ENCODE peak calls at places on chromosomes 6 and 20, in six cellular contexts. K is tibial nerve, A is left lung, T is AG09309, X is OCI-LY7, I is stomach. R is an unnamed sample.

GRCh38 chr20:5718896-5719595 is 31.2 kb upstream of the SHLD1 start:
- DNase-seq in I (no peak), X (no peak), T (no peak), K (no peak), A (no peak), R (no peak)

GRCh38 chr20:1490643-1491042 is 577 bp downstream of the SIRPB2 start:
- DNase-seq in K (no peak), I (no peak), X (no peak), T (no peak), A (no peak), R (peak)

GRCh38 chr20:53872561-53873248 is 197.7 kb downstream of the BCAS1 start:
- DNase-seq in A (no peak), I (no peak), X (peak), K (no peak), T (no peak), R (peak)

GRCh38 chr20:4102381-4102780 is 87.0 kb upstream of the RNF24 start:
- DNase-seq in A (no peak), K (no peak), T (no peak), I (no peak), X (no peak), R (peak)

GRCh38 chr6:72941263-72941662 is 284.0 kb downstream of the KHDC1L start:
- DNase-seq in K (no peak), X (no peak), T (no peak), A (no peak), I (no peak), R (no peak)

GRCh38 chr6:47665112-47665511 is 33.3 kb upstream of the ADGRF4 start:
- DNase-seq in X (no peak), I (no peak), T (no peak), A (no peak), K (no peak), R (no peak)

GRCh38 chr6:15962449-15962764 is 166.5 kb upstream of the MYLIP start:
- DNase-seq in K (no peak), T (peak), X (peak), I (no peak), A (no peak), R (peak)

GRCh38 chr6:138287144-138287955 is 69.1 kb upstream of the PBOV1 start:
- DNase-seq in A (peak), K (no peak), I (peak), T (no peak), X (peak), R (peak)

GRCh38 chr20:40741507-40742106 is 52.6 kb upstream of the MAFB start:
- DNase-seq in A (peak), X (peak), I (peak), T (no peak), K (peak), R (peak)

GRCh38 chr6:121897337-121897760 is 461.9 kb downstream of the GJA1 start:
- DNase-seq in I (no peak), T (no peak), K (no peak), A (no peak), X (no peak), R (peak)

GRCh38 chr6:104537185-104537584 is 322.5 kb downstream of the HACE1 start:
- DNase-seq in T (no peak), X (no peak), I (no peak), K (no peak), A (no peak), R (no peak)

GRCh38 chr6:161232467-161232866 is 41.4 kb downstream of the AGPAT4 start:
- DNase-seq in K (no peak), T (no peak), A (no peak), X (no peak), I (no peak), R (no peak)

GRCh38 chr20:38893056-38893455 is 33.2 kb upstream of the FAM83D start:
- DNase-seq in X (peak), K (no peak), T (no peak), A (no peak), I (no peak), R (no peak)

GRCh38 chr20:38117635-38118034 is 47.4 kb downstream of the TGM2 start:
- DNase-seq in X (no peak), A (no peak), K (no peak), I (no peak), T (no peak), R (no peak)

GRCh38 chr20:25584905-25585704 is at the start of gene NINL:
- DNase-seq in X (no peak), A (peak), K (no peak), T (no peak), I (peak), R (peak)

GRCh38 chr6:30007132-30007764 is 53.8 kb upstream of the POLR1H start:
- DNase-seq in A (peak), K (no peak), X (no peak), I (peak), T (no peak), R (no peak)

GRCh38 chr20:38049800-38050199 is 16.3 kb downstream of the RPRD1B start:
- DNase-seq in T (no peak), K (no peak), A (no peak), I (no peak), X (no peak), R (no peak)

GRCh38 chr6:41712651-41713103 is 22.7 kb downstream of the TFEB start:
- DNase-seq in K (no peak), A (peak), X (no peak), I (peak), T (no peak), R (no peak)
- H3K4me3 ChIP-seq in K (no peak), A (no peak), X (no peak), I (no peak), T (no peak), R (no peak)

GRCh38 chr6:53359843-53360834 is 11.4 kb upstream of the ELOVL5 start:
- DNase-seq in X (peak), T (no peak), A (no peak), K (no peak), I (no peak), R (no peak)

GRCh38 chr6:53357576-53358343 is 9.0 kb upstream of the ELOVL5 start:
- DNase-seq in A (no peak), X (no peak), K (no peak), T (no peak), I (no peak), R (no peak)

GRCh38 chr6:53361549-53362031 is 12.8 kb upstream of the ELOVL5 start:
- DNase-seq in K (no peak), A (peak), X (no peak), I (no peak), T (no peak), R (no peak)

GRCh38 chr6:53358440-53359087 is 9.8 kb upstream of the ELOVL5 start:
- DNase-seq in I (no peak), A (no peak), T (no peak), K (no peak), X (peak), R (no peak)

GRCh38 chr6:53359088-53359842 is 10.5 kb upstream of the ELOVL5 start:
- DNase-seq in A (peak), T (peak), K (peak), X (peak), I (peak), R (peak)
- TF ChIP-seq CTCF in A (no peak), T (no peak), K (no peak), X (no peak), I (no peak), R (no peak)

GRCh38 chr6:44396968-44397367 is 9.5 kb downstream of the CDC5L start:
- DNase-seq in T (no peak), I (no peak), X (no peak), K (no peak), A (no peak), R (peak)
- H3K4me3 ChIP-seq in T (no peak), I (no peak), X (no peak), K (no peak), A (no peak), R (peak)

GRCh38 chr20:32538526-32538918 is 46.6 kb downstream of the NOL4L start:
- DNase-seq in I (no peak), X (no peak), K (no peak), A (no peak), T (no peak), R (no peak)

GRCh38 chr20:32541917-32542615 is 43.1 kb downstream of the NOL4L start:
- DNase-seq in I (no peak), A (no peak), K (no peak), X (no peak), T (no peak), R (no peak)

GRCh38 chr20:32539063-32539816 is 45.9 kb downstream of the NOL4L start:
- DNase-seq in I (no peak), T (no peak), K (no peak), A (no peak), X (no peak), R (no peak)

GRCh38 chr20:32537657-32538525 is 47.2 kb downstream of the NOL4L start:
- DNase-seq in A (no peak), I (no peak), K (no peak), X (no peak), T (no peak), R (no peak)

DNA sequence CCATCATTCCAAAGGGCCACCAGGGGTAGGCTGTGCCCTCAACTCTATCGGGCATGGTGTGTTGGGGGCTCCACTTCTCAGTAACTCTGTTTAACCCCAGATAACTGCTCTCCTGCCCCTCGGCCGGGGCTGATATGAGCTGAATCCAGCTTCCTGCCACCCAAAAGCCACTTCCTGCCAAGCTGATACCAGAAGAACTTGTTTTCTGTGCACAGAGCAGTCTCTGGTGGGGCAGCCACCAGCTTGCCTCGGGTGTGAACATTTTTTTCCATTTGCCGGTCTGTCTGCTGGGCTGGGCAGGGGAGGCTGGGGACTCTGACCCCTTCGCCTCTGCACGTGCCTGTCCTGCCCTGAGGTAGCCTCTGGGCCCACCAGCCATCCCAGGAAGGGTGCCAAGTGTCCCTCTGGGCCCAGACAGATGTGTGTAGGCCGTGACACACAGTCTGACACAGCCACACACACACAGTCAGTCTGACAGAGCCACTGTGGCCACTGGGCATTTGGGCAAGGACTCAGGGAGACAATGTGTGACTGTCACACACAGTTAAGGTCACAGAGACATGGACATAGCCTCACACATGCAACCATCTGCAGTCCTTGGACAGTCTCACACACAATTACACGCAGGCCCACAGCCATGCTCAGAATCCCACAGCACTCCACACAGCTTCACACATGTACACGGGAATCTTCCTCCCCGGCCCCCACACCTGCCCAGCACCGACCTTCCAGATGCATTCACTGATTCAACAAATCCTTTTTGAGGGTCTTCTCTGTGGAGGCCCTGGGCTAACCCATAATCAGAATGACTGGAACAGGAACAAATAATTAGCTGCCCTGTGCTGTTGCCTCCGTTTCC is 45.1 kb downstream of the NOL4L start:
- DNase-seq in X (peak), I (peak), K (no peak), A (no peak), T (no peak), R (no peak)
- TF ChIP-seq CTCF in X (no peak), I (no peak), K (no peak), A (no peak), T (no peak), R (no peak)

GRCh38 chr6:151014404-151015150 is 149.1 kb downstream of the MTHFD1L start:
- DNase-seq in K (peak), I (peak), T (no peak), X (peak), A (peak), R (peak)
- H3K4me3 ChIP-seq in K (no peak), I (no peak), T (no peak), X (no peak), A (no peak), R (no peak)

GRCh38 chr20:59645761-59646171 is 41.4 kb downstream of the PHACTR3 start:
- DNase-seq in K (no peak), X (no peak), I (no peak), A (no peak), T (no peak), R (no peak)
- TF ChIP-seq CTCF in K (no peak), X (peak), I (no peak), A (no peak), T (no peak), R (peak)

DNA sequence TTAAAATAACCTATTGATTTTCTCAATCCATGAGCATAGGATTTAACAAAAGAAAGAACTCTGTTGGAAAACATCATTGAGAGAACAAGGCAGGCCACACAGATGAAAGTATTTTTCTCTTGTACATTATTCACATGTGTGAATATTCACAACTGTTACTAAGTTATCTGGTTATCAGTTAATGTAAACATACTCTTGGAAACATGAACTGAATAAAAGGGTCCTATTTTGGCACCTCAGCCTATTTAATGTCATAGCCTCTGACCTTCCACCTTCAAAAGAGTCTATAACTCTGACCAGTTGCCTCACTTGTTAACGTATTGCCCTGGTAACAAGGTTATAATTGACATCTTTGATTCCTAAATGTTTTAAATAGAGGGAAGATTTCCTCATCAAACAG is 8.1 kb downstream of the SYCP2 start:
- DNase-seq in A (no peak), K (no peak), I (no peak), X (no peak), T (no peak), R (no peak)
- H3K4me3 ChIP-seq in A (no peak), K (no peak), I (no peak), X (no peak), T (no peak), R (no peak)

DNA sequence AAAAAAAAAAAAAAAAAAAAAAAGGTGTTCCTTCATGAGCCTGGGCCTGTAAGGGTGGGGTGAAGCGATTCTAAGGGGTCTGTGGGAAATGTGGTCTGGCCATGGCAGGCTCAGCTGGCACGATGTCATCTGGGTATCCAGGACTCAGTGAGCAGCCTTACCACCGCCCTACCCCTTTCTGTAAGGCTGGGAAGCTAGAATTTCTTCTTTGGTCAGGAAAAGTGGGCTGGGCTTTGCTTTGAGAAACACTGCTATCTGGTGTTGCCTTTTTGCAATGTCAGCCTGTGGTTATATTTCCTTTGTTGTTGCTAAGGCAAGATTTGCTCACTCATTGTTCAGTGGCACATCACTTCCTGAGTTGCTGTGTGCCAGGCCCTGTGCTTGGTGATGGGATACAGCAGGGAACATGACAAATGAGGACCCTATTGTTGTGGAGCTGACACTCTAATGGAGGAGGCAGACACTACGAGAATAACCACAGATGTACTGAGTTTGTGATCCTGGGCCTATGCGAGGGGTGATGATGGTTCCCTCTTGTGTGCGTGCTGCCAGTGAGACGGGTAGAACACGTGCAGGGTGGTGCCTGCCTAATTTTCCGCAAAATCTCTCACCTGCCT is 45.9 kb upstream of the ZNFX1 start:
- DNase-seq in A (no peak), K (peak), I (no peak), T (peak), X (peak), R (peak)
- TF ChIP-seq CTCF in A (no peak), K (peak), I (peak), T (peak), X (peak), R (peak)

DNA sequence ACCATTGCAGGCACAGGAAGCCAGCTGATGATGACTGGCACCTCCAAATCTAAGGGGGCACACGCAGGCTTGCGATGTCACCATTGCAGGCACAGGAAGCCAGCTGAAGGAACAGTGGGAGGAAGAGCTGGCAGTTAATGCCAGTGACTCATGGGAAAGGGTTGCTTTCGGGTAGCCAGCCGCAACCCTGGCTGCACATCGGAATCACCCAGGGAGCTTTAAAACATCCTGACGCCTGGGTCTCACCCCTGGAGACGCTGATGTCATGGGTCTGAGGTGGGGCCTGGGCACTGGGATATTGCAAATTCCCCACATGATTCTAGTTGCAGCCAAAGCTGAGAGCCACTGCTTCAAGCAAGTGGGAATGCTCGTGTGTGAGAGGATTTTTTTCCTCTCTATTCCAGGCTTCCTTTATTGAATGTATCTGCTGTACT is 16.1 kb upstream of the CCN6 start:
- DNase-seq in X (no peak), A (no peak), I (peak), K (peak), T (peak), R (peak)
- H3K4me3 ChIP-seq in X (no peak), A (no peak), I (no peak), K (no peak), T (no peak), R (no peak)

DNA sequence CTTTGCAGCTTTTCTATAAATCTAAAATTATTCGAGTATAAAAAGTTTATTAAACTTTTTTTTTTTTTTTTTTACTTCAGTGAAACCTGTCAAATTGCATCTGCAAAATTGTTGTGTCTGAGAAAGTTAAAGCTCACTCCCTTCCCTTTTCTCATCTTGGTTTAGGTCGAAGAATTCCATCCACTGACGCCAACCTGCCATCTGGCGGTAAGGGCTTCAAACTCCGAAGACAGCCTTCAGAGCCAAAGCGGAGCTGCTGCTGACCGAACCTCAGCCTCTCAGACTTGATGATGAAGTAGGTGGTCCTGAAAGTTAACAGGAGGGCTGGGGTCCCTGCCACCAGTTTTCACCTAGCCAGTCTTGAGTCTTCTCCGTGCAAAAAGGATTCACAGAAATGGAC is 29.6 kb upstream of the VAPB start:
- DNase-seq in A (no peak), K (no peak), T (no peak), X (no peak), I (no peak), R (no peak)
- TF ChIP-seq CTCF in A (no peak), K (no peak), T (peak), X (no peak), I (no peak), R (no peak)